ENCODE peak calls at places on chromosomes 4 and X, in six cellular contexts. L is suprapubic skin; C is CD4-positive, alpha-beta T cell; T is neural progenitor cell; J is right atrium auricular region; Z is heart left ventricle. B is an unnamed sample. For H3K27me3, the result is how much of the 10 kb centered on the place peaks cover.

GRCh38 chr4:29304595-29304994 is 1415.6 kb upstream of the PCDH7 start:
- DNase-seq in L (no peak), C (no peak), T (no peak), J (no peak), Z (no peak), B (no peak)

GRCh38 chrX:103734125-103734760 is 23.5 kb downstream of the TMEM31 start:
- DNase-seq in L (no peak), C (no peak), T (no peak), J (no peak), Z (no peak), B (no peak)

GRCh38 chr4:147658501-147658900 is 25.5 kb downstream of the PRMT9 start:
- DNase-seq in L (no peak), C (no peak), T (no peak), J (no peak), Z (no peak), B (no peak)

GRCh38 chrX:45850197-45850774 is 649.6 kb upstream of the DIPK2B start:
- DNase-seq in L (no peak), C (peak), T (peak), J (no peak), Z (no peak), B (no peak)

GRCh38 chr4:101693842-101694398 is 96.6 kb upstream of the BANK1 start:
- DNase-seq in L (no peak), C (no peak), T (no peak), J (no peak), Z (no peak), B (no peak)

GRCh38 chr4:31518796-31519250 is 798.7 kb downstream of the PCDH7 start:
- DNase-seq in L (no peak), C (no peak), T (no peak), J (no peak), Z (no peak), B (peak)

GRCh38 chrX:12950851-12951589 is 23.9 kb upstream of the TMSB4X start:
- DNase-seq in L (no peak), C (peak), T (peak), J (no peak), Z (peak), B (no peak)

GRCh38 chrX:123169247-123169901 is 14.7 kb upstream of the GRIA3 start:
- DNase-seq in L (no peak), C (no peak), T (no peak), J (no peak), Z (no peak), B (no peak)

GRCh38 chr4:93084599-93085305 is 743.8 kb upstream of the ATOH1 start:
- DNase-seq in L (no peak), C (no peak), T (peak), J (no peak), Z (no peak), B (no peak)

GRCh38 chr4:78902313-78902712 is 36.9 kb downstream of the PAQR3 start:
- DNase-seq in L (no peak), C (no peak), T (no peak), J (no peak), Z (no peak), B (no peak)

GRCh38 chr4:147733614-147734344 is 1.9 kb downstream of the ARHGAP10 start:
- DNase-seq in L (no peak), C (no peak), T (peak), J (no peak), Z (no peak), B (no peak)

GRCh38 chrX:48754124-48754667 is 7.4 kb upstream of the GLOD5 start:
- DNase-seq in L (no peak), C (no peak), T (no peak), J (no peak), Z (no peak), B (no peak)

GRCh38 chrX:54411732-54412131 is 28.5 kb upstream of the TSR2 start:
- DNase-seq in L (no peak), C (no peak), T (no peak), J (no peak), Z (no peak), B (no peak)

GRCh38 chr4:76476606-76477005 is 41.6 kb downstream of the SHROOM3 start:
- DNase-seq in L (no peak), C (no peak), T (no peak), J (no peak), Z (no peak), B (no peak)

GRCh38 chr4:173835863-173836262 is 305.8 kb upstream of the HAND2 start:
- DNase-seq in L (no peak), C (no peak), T (peak), J (peak), Z (no peak), B (no peak)

GRCh38 chrX:123740006-123740405 is 7.2 kb upstream of the THOC2 start:
- DNase-seq in L (no peak), C (no peak), T (peak), J (no peak), Z (no peak), B (no peak)

GRCh38 chr4:84660606-84661005 is 77.7 kb downstream of the CDS1 start:
- DNase-seq in L (no peak), C (no peak), T (no peak), J (no peak), Z (no peak), B (no peak)

DNA sequence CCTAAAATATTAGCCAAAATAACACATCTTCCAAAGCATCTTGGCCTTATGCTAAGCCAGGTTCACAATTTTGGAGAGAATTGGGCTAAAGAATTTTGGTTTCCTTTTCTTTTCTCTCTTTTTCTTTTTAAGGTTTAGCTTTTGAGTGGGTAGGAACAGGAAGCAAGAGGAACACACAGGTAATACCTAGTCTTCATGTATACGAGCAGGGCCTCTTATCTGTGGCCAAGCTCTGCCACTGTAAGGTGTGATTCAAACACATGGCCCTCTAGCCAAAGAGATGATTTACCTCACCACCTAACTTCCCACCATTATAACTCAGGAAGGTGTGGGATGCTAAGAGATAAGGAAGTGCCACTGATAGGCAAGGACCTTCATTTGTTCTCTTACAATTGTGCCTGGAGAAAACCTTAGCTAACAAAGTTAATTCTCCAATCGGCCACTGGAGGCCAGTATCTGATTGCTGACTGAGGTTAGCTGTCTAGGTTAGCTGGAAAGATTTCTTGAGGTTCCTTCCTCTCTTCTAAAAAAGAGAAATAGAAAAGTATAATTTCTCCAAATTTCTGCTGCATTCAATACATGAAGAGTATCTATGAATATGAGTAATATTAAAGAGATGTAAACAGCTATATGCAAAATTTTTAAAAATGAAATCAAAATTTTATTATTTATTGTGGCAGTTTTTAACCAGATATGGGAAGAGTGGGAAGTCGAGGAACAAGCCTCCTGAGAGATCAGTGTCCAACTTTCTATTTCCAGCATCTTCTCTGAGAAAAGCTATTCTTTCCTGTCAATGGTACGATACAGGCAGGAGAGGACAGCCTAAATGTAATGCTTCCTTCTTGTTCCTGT is 30.1 kb upstream of the BBS7 start:
- DNase-seq in L (no peak), C (peak), T (peak), J (no peak), Z (no peak), B (peak)
- TF ChIP-seq CTCF in L (peak), C (peak), T (peak), J (peak), Z (peak), B (peak)

GRCh38 chr4:4590496-4590895 is 48.6 kb upstream of the STX18 start:
- DNase-seq in L (no peak), C (no peak), T (no peak), J (no peak), Z (no peak), B (no peak)

GRCh38 chr4:4583606-4584005 is 41.8 kb upstream of the STX18 start:
- DNase-seq in L (no peak), C (no peak), T (no peak), J (no peak), Z (no peak), B (no peak)

GRCh38 chr4:4582653-4583052 is 40.8 kb upstream of the STX18 start:
- DNase-seq in L (no peak), C (no peak), T (peak), J (no peak), Z (no peak), B (no peak)

GRCh38 chr4:4580494-4580893 is 38.6 kb upstream of the STX18 start:
- DNase-seq in L (no peak), C (no peak), T (no peak), J (no peak), Z (no peak), B (no peak)

GRCh38 chr4:4585012-4585670 is 43.3 kb upstream of the STX18 start:
- DNase-seq in L (no peak), C (no peak), T (no peak), J (no peak), Z (no peak), B (peak)
- H3K27me3 ChIP-seq in L (under half), C (under half), T (under half), J (under half), Z (under half), B (under half)

GRCh38 chrX:153471663-153472280 is 1.4 kb upstream of the HAUS7 start:
- DNase-seq in L (no peak), C (no peak), T (no peak), J (no peak), Z (no peak), B (no peak)

GRCh38 chrX:153468008-153468580 is 2.3 kb downstream of the HAUS7 start:
- DNase-seq in L (no peak), C (no peak), T (no peak), J (no peak), Z (no peak), B (no peak)

GRCh38 chrX:153473126-153473525 is 2.8 kb upstream of the HAUS7 start:
- DNase-seq in L (no peak), C (no peak), T (no peak), J (no peak), Z (no peak), B (no peak)

GRCh38 chrX:153470411-153471363 is at the start of gene HAUS7:
- DNase-seq in L (peak), C (peak), T (peak), J (peak), Z (peak), B (no peak)

DNA sequence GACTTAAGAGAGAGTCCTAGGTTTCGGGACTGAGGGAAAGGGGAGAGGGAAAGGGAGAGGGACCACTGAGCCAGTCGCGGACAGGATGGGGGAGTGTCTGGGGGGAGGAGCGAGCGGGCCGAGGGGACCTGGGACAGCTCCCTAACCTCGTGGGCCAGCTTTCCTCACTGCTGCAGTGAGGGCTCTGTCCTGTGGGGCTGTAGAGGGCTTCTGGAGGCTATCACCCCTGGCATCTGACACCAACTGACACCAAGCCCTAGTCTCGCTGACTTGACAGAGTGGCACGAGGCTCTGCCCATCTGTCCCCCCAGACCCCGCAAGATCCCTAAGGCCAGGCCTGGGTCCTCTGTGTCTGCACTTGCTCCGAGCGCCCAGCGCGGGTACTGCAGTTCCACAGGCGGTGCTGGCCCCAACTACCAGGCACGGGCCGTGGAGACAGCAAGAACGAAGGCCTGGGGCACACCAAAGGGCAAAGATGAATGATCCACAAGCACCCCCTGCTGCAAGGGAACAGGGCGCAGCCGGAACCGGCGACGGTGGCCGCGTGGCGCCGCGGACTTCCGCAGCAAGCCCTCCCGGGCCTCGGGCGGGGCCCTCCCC is 465 bp downstream of the HAUS7 start:
- DNase-seq in L (no peak), C (no peak), T (peak), J (no peak), Z (no peak), B (no peak)
- TF ChIP-seq CTCF in L (no peak), C (no peak), T (peak), J (no peak), Z (no peak), B (peak)

GRCh38 chrX:40084471-40084870 is 13.3 kb downstream of the BCOR start:
- DNase-seq in L (no peak), C (no peak), T (no peak), J (no peak), Z (no peak), B (no peak)
- H3K27me3 ChIP-seq in L (under half), C (under half), T (half or more), J (under half), Z (under half), B (under half)

GRCh38 chr4:24794111-24794860 is 1.1 kb upstream of the SOD3 start:
- DNase-seq in L (peak), C (no peak), T (no peak), J (peak), Z (no peak), B (peak)

GRCh38 chr4:24792552-24792951 is 2.8 kb upstream of the SOD3 start:
- DNase-seq in L (no peak), C (no peak), T (no peak), J (no peak), Z (no peak), B (no peak)

GRCh38 chr4:24794916-24795665 is at the start of gene SOD3:
- DNase-seq in L (peak), C (no peak), T (peak), J (peak), Z (peak), B (peak)

GRCh38 chr4:24791043-24791442 is 4.3 kb upstream of the SOD3 start:
- DNase-seq in L (no peak), C (no peak), T (no peak), J (peak), Z (no peak), B (no peak)

GRCh38 chr4:24793219-24794005 is 2.0 kb upstream of the SOD3 start:
- DNase-seq in L (peak), C (no peak), T (peak), J (peak), Z (no peak), B (no peak)
- TF ChIP-seq CTCF in L (peak), C (no peak), T (peak), J (no peak), Z (no peak), B (peak)

GRCh38 chrX:118974908-118975671 is 672 bp downstream of the LONRF3 start:
- DNase-seq in L (peak), C (peak), T (peak), J (no peak), Z (peak), B (no peak)

GRCh38 chrX:118977424-118977823 is 3.0 kb downstream of the LONRF3 start:
- DNase-seq in L (no peak), C (no peak), T (no peak), J (no peak), Z (no peak), B (no peak)

GRCh38 chrX:118975831-118976598 is 1.6 kb downstream of the LONRF3 start:
- DNase-seq in L (peak), C (peak), T (peak), J (peak), Z (peak), B (no peak)

GRCh38 chrX:118976599-118977340 is 2.4 kb downstream of the LONRF3 start:
- DNase-seq in L (peak), C (peak), T (no peak), J (no peak), Z (peak), B (no peak)

DNA sequence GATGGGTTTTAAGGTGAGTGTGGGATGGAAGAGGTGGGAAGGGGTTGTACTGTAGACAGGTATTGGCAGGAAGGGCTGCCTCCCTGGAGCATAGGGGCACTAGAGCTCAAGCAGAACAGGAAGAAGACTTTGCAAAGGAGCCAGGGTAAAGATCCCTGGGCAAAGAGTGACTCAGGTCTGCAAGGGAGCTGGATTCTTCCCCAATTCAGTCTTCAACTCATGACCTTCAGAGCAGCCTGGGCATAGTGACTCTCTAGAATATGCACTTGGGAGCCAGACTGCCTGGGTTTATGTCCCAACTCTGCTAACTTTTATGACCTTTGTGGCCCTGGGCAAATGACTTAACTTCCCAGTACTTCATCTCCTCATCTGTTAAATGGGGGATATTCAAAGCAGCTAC is 4.0 kb downstream of the LONRF3 start:
- DNase-seq in L (no peak), C (no peak), T (no peak), J (no peak), Z (no peak), B (no peak)
- H3K27me3 ChIP-seq in L (under half), C (under half), T (half or more), J (under half), Z (under half), B (under half)

DNA sequence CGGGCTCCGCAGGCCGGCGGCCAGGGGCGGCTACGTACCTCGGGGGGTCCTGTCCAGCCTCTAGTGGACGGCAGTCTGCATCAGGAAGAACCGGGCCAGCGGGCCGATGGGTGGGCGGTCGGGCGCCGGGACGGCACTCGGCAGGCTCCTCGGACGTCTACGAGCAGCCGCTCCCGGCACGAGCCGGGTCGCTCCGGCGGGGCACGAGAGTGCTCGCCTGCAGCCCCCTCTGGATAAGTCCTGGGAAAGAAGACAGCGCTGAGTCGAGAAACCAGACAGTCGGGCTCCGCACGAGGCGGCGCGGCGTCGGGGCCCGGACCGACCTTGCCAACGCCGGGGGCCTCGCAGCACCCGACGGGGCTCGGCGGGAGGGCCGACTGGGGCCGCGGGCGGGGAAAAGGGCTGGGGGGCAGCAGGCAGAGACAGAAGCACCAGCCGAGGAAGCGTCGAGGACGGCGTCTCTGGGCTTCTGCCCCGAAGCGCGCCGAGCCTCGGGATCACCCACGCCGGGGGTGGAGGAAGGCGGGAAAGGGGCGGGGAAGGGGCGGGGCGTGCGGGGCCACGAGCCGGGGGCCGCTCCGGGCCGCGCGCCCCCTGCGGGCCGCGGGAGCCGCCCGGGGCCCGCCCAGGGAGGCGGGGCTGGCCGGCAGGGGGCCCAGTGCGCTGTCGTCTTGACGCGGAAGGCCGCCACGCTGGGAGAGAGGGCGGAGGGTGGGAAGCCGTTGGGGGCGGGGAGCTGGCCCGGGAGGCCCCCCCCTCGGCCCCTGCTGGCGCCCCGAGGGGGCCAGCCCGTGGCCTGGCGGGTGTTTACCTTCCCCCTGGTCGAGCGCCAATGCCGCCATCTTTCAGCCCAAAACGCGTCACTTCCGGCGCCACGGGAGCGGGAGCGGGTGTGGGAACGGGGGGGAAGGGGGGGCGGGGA is 1.9 kb downstream of the KLHL15 start:
- DNase-seq in L (peak), C (peak), T (peak), J (peak), Z (peak), B (peak)
- TF ChIP-seq CTCF in L (no peak), C (no peak), T (peak), J (no peak), Z (no peak), B (no peak)